ENCODE peak calls at places on chromosomes 16 and 17, in four cellular contexts. R is AG10803, B is body of pancreas, W is uterus. V is an unnamed sample.

GRCh38 chr17:65155622-65156021 is 18.5 kb downstream of the RGS9 start:
- DNase-seq in R (no peak), B (no peak), W (no peak), V (no peak)

GRCh38 chr17:79792984-79793923 is 3.6 kb downstream of the CBX8 start:
- DNase-seq in R (peak), B (no peak), W (no peak), V (no peak)

GRCh38 chr17:20234266-20234665 is 225.1 kb downstream of the SPECC1 start:
- DNase-seq in R (no peak), B (no peak), W (no peak), V (no peak)

GRCh38 chr16:57939872-57940224 is 31.1 kb downstream of the CNGB1 start:
- DNase-seq in R (no peak), B (no peak), W (no peak), V (no peak)

GRCh38 chr17:36939059-36939943 is 2.0 kb downstream of the LHX1 start:
- DNase-seq in R (no peak), B (no peak), W (no peak), V (no peak)

GRCh38 chr17:79837888-79838540 is 1.2 kb downstream of the CBX4 start:
- DNase-seq in R (peak), B (peak), W (no peak), V (no peak)

GRCh38 chr17:21538615-21539014 is 153.7 kb upstream of the KCNJ18 start:
- DNase-seq in R (no peak), B (no peak), W (no peak), V (no peak)

GRCh38 chr16:3880623-3881498 is at the start of gene CREBBP:
- DNase-seq in R (peak), B (peak), W (peak), V (peak)

GRCh38 chr17:79089720-79090502 is 15.3 kb downstream of the ENGASE start:
- DNase-seq in R (no peak), B (peak), W (no peak), V (no peak)

GRCh38 chr17:13194887-13195286 is 177.1 kb upstream of the ELAC2 start:
- DNase-seq in R (no peak), B (no peak), W (no peak), V (no peak)

GRCh38 chr17:1627219-1627986 is 1.2 kb downstream of the SLC43A2 start:
- DNase-seq in R (no peak), B (no peak), W (no peak), V (peak)

GRCh38 chr17:17078832-17079231 is 36.6 kb downstream of the MPRIP start:
- DNase-seq in R (no peak), B (peak), W (no peak), V (no peak)

GRCh38 chr16:79156761-79157160 is 443.8 kb downstream of the MAF start:
- DNase-seq in R (no peak), B (no peak), W (no peak), V (no peak)

GRCh38 chr16:75378616-75379015 is 54.7 kb downstream of the CFDP1 start:
- DNase-seq in R (peak), B (no peak), W (no peak), V (no peak)

GRCh38 chr16:86578499-86579267 is at the start of gene FOXL1:
- DNase-seq in R (peak), B (no peak), W (no peak), V (no peak)
- H3K4me3 ChIP-seq in R (peak), B (no peak), W (no peak), V (peak)

DNA sequence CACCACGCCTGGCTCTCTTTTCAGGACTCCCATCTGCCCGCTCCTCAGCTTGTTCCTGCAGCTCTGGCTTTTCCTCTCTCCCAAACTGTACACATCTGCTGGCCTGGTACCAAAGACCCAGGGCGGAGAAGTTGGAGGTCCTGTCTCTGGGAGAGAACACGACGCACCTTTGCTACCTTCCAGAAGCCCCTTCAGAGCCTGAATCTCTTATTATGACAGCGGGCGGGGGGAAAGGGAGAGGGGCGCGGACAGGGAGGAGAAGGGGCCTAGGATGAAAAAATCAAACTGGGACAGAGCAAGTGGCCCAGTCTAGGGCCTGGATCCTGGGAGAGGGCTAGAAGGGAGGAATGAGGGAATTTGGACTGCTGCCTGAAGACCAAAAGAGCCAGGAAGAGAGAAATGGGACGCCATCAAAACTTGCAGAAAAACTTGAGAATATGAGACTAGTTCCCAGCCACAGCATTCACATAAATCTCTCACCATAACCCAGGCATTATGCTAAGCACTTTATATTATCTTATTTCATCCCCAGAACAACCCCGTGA is 2.5 kb upstream of the PER1 start:
- DNase-seq in R (no peak), B (no peak), W (no peak), V (no peak)
- H3K4me3 ChIP-seq in R (peak), B (peak), W (peak), V (peak)

GRCh38 chr16:1153480-1154160 is 714 bp downstream of the CACNA1H start:
- DNase-seq in R (no peak), B (no peak), W (no peak), V (no peak)

GRCh38 chr16:1152651-1153259 is at the start of gene CACNA1H:
- DNase-seq in R (no peak), B (peak), W (peak), V (no peak)

GRCh38 chr16:1155353-1156110 is 2.6 kb downstream of the CACNA1H start:
- DNase-seq in R (no peak), B (no peak), W (no peak), V (no peak)

GRCh38 chr16:1154887-1155331 is 2.0 kb downstream of the CACNA1H start:
- DNase-seq in R (no peak), B (no peak), W (no peak), V (no peak)

DNA sequence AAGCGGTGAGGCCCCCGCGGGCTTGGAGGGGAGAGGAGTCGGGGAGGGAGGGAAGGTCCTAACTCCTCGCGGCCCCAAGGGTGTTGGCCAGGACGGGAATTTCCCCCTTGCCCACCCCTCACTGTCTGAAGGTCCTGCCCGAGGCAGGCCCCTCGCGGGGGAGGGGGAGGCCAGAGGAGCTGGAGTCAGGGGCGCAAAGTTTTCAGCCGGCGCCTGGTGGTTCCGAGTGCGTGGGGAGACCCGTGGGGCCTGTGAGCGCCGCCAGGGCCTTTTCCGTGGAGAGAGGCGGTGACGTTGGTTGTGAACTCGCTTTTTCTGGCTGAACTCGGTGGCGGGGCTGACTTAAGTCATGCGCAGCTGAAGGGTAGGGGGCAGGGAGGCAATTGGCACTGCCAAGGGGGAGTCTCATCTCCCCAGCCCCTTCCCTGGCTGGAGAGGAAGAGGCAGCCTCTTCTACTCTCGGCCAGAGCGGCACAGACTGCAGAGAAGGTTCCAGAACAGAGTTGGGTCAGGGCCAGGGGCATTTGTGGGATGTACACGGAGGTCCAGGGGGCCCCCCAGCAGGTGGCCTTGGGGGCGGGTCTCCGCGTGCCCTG is 1.5 kb downstream of the CACNA1H start:
- DNase-seq in R (no peak), B (no peak), W (peak), V (no peak)
- H3K4me3 ChIP-seq in R (no peak), B (no peak), W (peak), V (peak)

GRCh38 chr16:67645397-67646121 is 615 bp downstream of the CARMIL2 start:
- DNase-seq in R (no peak), B (no peak), W (no peak), V (no peak)
- H3K4me3 ChIP-seq in R (no peak), B (no peak), W (no peak), V (no peak)

GRCh38 chr16:50547944-50548658 is at the start of gene NKD1:
- DNase-seq in R (peak), B (peak), W (peak), V (peak)
- H3K4me3 ChIP-seq in R (peak), B (peak), W (peak), V (peak)

DNA sequence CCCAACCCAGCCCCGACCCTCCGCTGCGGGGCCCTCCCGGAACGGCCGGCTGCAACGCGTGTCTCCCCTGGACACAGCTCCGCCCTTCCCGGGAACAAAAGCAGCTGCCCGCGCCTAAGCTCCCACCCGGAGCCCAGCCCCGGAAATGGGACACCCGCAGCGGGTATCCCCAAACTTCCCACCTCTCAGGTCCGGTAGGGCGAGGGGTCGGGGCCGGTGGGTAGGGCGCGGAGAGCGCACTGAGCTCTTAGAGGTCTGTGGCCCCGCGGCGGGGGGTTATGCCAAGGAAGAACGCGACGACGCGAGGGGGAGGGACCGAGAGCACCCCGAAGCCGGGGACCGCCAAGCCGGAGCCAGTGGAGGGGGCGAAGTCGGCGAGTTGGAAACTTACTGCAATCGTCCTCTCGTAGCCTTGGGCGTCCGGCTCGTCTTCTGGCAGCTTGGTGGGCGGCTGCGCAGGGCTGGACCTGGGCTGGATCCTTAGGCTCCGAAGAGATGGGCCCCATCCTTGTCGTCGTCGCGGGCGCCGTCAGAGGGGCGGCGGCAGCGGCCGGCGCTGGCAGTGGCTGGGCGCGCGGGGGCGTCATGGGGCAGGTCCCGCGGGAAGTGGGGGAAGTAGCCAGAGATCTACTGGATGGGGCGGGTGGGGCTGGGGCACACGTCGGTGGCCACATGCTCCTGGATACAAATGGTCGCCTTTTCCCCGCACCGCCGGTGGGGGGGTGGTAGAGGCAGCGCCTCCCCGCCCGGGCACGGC is 6.9 kb downstream of the USP6 start:
- DNase-seq in R (no peak), B (peak), W (no peak), V (no peak)
- H3K4me3 ChIP-seq in R (peak), B (peak), W (peak), V (peak)

DNA sequence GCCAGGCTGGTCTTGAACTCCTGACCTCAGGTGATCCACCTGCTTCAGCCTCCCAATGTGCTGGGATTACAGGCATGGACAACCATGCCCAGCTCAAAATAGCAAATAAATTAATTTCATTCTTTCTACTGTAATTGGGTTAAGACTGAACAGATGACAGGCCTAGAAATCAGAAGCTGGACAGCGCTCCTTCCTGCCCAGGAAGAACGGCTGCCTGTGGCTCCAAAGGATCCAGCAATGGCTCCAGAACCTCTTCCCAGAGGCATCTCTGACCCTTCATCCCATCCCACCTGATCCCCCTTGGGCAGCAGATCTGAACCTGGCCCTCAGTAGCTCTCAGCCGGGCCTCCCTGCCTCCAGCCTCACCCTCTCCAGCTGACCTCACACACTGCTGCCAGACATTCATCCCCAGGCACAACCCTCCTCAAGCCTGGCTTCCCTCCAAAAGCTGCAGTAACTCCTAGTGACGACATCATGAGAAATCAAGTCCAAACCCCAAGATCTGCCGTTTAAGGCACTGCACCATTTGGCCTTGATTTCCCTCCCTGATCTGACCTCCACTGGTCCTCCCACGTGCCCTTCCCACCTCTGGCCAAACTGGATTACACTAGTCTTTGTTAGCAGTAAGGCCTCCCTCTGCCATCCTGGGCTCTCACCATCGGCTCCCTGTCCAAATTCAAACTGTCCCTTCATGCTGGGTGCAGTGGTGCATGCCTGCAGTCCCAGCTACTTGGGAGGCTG is 3.1 kb upstream of the MIF4GD start:
- DNase-seq in R (peak), B (no peak), W (no peak), V (no peak)
- H3K4me3 ChIP-seq in R (no peak), B (no peak), W (no peak), V (no peak)

GRCh38 chr17:77527394-77527793 is 386.6 kb downstream of the SEC14L1 start:
- DNase-seq in R (no peak), B (no peak), W (no peak), V (no peak)

GRCh38 chr17:77527836-77528505 is 387.2 kb downstream of the SEC14L1 start:
- DNase-seq in R (no peak), B (no peak), W (no peak), V (no peak)

GRCh38 chr17:77529328-77529650 is 388.5 kb downstream of the SEC14L1 start:
- DNase-seq in R (no peak), B (no peak), W (no peak), V (no peak)

GRCh38 chr17:77530591-77530990 is 389.8 kb downstream of the SEC14L1 start:
- DNase-seq in R (no peak), B (no peak), W (no peak), V (no peak)

GRCh38 chr17:77528516-77529327 is 388.0 kb downstream of the SEC14L1 start:
- DNase-seq in R (no peak), B (no peak), W (no peak), V (no peak)
- H3K4me3 ChIP-seq in R (no peak), B (no peak), W (no peak), V (peak)

DNA sequence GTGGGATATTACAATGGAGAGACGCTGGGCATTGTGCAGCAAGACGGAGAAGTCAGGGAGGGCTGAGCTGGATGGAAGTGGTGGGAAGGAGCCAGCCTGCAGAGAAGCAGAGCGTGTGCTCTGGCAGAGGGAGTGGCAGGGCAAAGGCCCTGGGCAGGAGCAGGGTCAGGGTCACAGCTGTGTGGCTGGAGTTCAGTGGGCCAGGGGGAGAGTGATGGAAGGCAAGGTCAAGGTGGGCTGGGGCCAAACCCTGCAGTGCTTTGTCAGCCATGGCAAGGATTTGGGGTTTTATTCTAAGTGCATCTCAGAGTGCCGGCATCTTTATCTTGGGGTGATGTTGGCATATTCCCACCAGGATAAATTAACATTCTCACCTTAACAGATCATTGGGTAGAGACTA is 31.9 kb upstream of the C16orf78 start:
- DNase-seq in R (no peak), B (no peak), W (no peak), V (no peak)
- H3K4me3 ChIP-seq in R (no peak), B (no peak), W (no peak), V (no peak)

GRCh38 chr17:39224778-39225307 is 902 bp downstream of the STAC2 start:
- DNase-seq in R (no peak), B (no peak), W (no peak), V (no peak)
- H3K4me3 ChIP-seq in R (no peak), B (no peak), W (peak), V (peak)